ENCODE peak calls at places on chromosome 14, in eight cellular contexts. H is stimulated activated CD4-positive, alpha-beta T cell treated with anti-CD3 and anti-CD28 coated beads, TNF-alpha, amount 100 ng/mL, for 24 hours; S is adrenal gland; E is HAP-1; B is occipital lobe; K is SW480; M is neural crest cell; L is M059J. O is an unnamed sample.

GRCh38 chr14:102866982-102867761 is 55.3 kb upstream of the AMN start:
- DNase-seq in L (no peak), B (no peak), E (no peak), M (no peak), H (no peak), S (no peak), K (no peak), O (no peak)

GRCh38 chr14:104112609-104113571 is 25.5 kb upstream of the KIF26A start:
- DNase-seq in H (no peak), K (no peak), S (no peak), E (no peak), B (no peak), L (no peak), M (no peak), O (no peak)

GRCh38 chr14:22002860-22003284 is 329.3 kb upstream of the OR4E1 start:
- DNase-seq in K (no peak), S (no peak), E (peak; percentile 45), M (peak; percentile 8), B (no peak), H (peak; percentile 37), L (no peak), O (peak; percentile 72)

GRCh38 chr14:23559010-23559920 is 3.2 kb downstream of the THTPA start:
- DNase-seq in B (no peak), E (peak; percentile 83), M (peak; percentile 67), S (peak; percentile 56), L (peak; percentile 40), H (peak; percentile 49), K (no peak), O (peak; percentile 65)

GRCh38 chr14:57290753-57291152 is 22.0 kb downstream of the AP5M1 start:
- DNase-seq in K (no peak), M (no peak), L (no peak), B (no peak), H (no peak), E (no peak), S (no peak), O (no peak)

GRCh38 chr14:57293851-57294837 is 25.4 kb downstream of the AP5M1 start:
- DNase-seq in K (peak; percentile 2), E (no peak), B (no peak), H (no peak), L (peak; percentile 6), M (no peak), S (no peak), O (peak; percentile 17)

GRCh38 chr14:104296388-104297312 is 158.3 kb downstream of the KIF26A start:
- DNase-seq in E (no peak), H (no peak), K (no peak), L (no peak), S (no peak), B (no peak), M (no peak), O (no peak)

GRCh38 chr14:94388027-94388895 is at the start of gene SERPINA1:
- DNase-seq in B (no peak), E (no peak), H (no peak), M (no peak), S (no peak), K (peak; percentile 92), L (peak; percentile 77), O (no peak)

GRCh38 chr14:32654106-32654505 is 284.6 kb upstream of the NPAS3 start:
- DNase-seq in B (no peak), L (peak; percentile 13), K (no peak), M (no peak), H (no peak), E (no peak), S (no peak), O (no peak)

GRCh38 chr14:75578099-75578785 is at the start of gene FLVCR2:
- DNase-seq in E (peak; percentile 80), K (peak; percentile 59), M (peak; percentile 58), S (peak; percentile 93), H (no peak), B (peak; percentile 49), L (peak; percentile 57), O (peak; percentile 51)

GRCh38 chr14:58866386-58866785 is 228.6 kb downstream of the DACT1 start:
- DNase-seq in E (no peak), S (no peak), L (no peak), B (no peak), K (no peak), M (no peak), H (no peak), O (no peak)

GRCh38 chr14:65180725-65181025 is 78.4 kb upstream of the MAX start:
- DNase-seq in L (no peak), H (no peak), K (no peak), M (no peak), S (no peak), B (no peak), E (no peak), O (no peak)

GRCh38 chr14:76089151-76089550 is 62.6 kb upstream of the GPATCH2L start:
- DNase-seq in B (no peak), H (no peak), S (no peak), M (no peak), E (no peak), K (no peak), L (no peak), O (no peak)

GRCh38 chr14:60775296-60775695 is 40.7 kb downstream of the MNAT1 start:
- DNase-seq in E (no peak), M (no peak), S (no peak), K (no peak), L (peak; percentile 72), B (no peak), H (no peak), O (no peak)

GRCh38 chr14:31740688-31741087 is 179.5 kb downstream of the NUBPL start:
- DNase-seq in L (no peak), M (no peak), S (no peak), H (no peak), K (no peak), B (no peak), E (no peak), O (no peak)

GRCh38 chr14:59918824-59919581 is 941 bp upstream of the LRRC9 start:
- DNase-seq in K (peak; percentile 47), L (peak; percentile 28), E (peak; percentile 31), M (no peak), S (peak; percentile 42), B (peak; percentile 15), H (no peak), O (peak; percentile 48)

O was measured in SK-MEL-5.